ENCODE peak calls at places on chromosomes 1 and 21, in six cellular contexts. One of them, this sample, is unnamed.

GRCh38 chr1:55352080-55352800 is 137.1 kb upstream of the USP24 start:
- DNase-seq in H1: no peak
- DNase-seq in neuronal stem cell: no peak
- DNase-seq in IMR-90: no peak
- DNase-seq in trophoblast cell: no peak
- DNase-seq in H9: no peak
- DNase-seq in this sample: no peak

GRCh38 chr1:7561331-7561921 is 209.7 kb upstream of the VAMP3 start:
- DNase-seq in H9: peak; percentile 89
- DNase-seq in neuronal stem cell: no peak
- DNase-seq in H1: peak; percentile 86
- DNase-seq in trophoblast cell: no peak
- DNase-seq in IMR-90: peak; percentile 25
- DNase-seq in this sample: peak; percentile 37

GRCh38 chr1:54425152-54425584 is 19.0 kb upstream of the SSBP3 start:
- DNase-seq in neuronal stem cell: no peak
- DNase-seq in IMR-90: no peak
- DNase-seq in trophoblast cell: no peak
- DNase-seq in H1: no peak
- DNase-seq in H9: no peak
- DNase-seq in this sample: no peak

GRCh38 chr1:60564196-60564595 is 490.6 kb upstream of the C1orf87 start:
- DNase-seq in trophoblast cell: no peak
- DNase-seq in IMR-90: no peak
- DNase-seq in H9: no peak
- DNase-seq in H1: no peak
- DNase-seq in neuronal stem cell: no peak
- DNase-seq in this sample: no peak

GRCh38 chr1:208475449-208475848 is 231.3 kb upstream of the PLXNA2 start:
- DNase-seq in trophoblast cell: peak; percentile 43
- DNase-seq in H1: no peak
- DNase-seq in IMR-90: peak; percentile 2
- DNase-seq in H9: no peak
- DNase-seq in neuronal stem cell: no peak
- DNase-seq in this sample: peak; percentile 69

GRCh38 chr1:43835141-43836021 is 98.2 kb upstream of the ARTN start:
- DNase-seq in trophoblast cell: no peak
- DNase-seq in IMR-90: peak; percentile 88
- DNase-seq in H9: peak; percentile 54
- DNase-seq in H1: no peak
- DNase-seq in neuronal stem cell: no peak
- DNase-seq in this sample: peak; percentile 96

GRCh38 chr1:115296981-115297380 is 41.1 kb downstream of the NGF start:
- DNase-seq in H1: no peak
- DNase-seq in neuronal stem cell: no peak
- DNase-seq in H9: no peak
- DNase-seq in IMR-90: peak; percentile 31
- DNase-seq in trophoblast cell: no peak
- DNase-seq in this sample: no peak

GRCh38 chr21:31252091-31252490 is 92.0 kb downstream of the TIAM1 start:
- DNase-seq in H9: no peak
- DNase-seq in H1: no peak
- DNase-seq in IMR-90: no peak
- DNase-seq in neuronal stem cell: no peak
- DNase-seq in trophoblast cell: no peak
- DNase-seq in this sample: no peak

GRCh38 chr1:235043234-235043633 is 85.4 kb downstream of the TOMM20 start:
- DNase-seq in IMR-90: no peak
- DNase-seq in neuronal stem cell: no peak
- DNase-seq in H1: no peak
- DNase-seq in H9: no peak
- DNase-seq in trophoblast cell: no peak
- DNase-seq in this sample: no peak

GRCh38 chr1:184878602-184879001 is 95.7 kb downstream of the NIBAN1 start:
- DNase-seq in H9: no peak
- DNase-seq in neuronal stem cell: no peak
- DNase-seq in H1: no peak
- DNase-seq in trophoblast cell: no peak
- DNase-seq in IMR-90: no peak
- DNase-seq in this sample: no peak

GRCh38 chr1:118243269-118243668 is 58.2 kb upstream of the SPAG17 start:
- DNase-seq in neuronal stem cell: no peak
- DNase-seq in H1: no peak
- DNase-seq in H9: no peak
- DNase-seq in IMR-90: no peak
- DNase-seq in trophoblast cell: no peak
- DNase-seq in this sample: no peak

DNA sequence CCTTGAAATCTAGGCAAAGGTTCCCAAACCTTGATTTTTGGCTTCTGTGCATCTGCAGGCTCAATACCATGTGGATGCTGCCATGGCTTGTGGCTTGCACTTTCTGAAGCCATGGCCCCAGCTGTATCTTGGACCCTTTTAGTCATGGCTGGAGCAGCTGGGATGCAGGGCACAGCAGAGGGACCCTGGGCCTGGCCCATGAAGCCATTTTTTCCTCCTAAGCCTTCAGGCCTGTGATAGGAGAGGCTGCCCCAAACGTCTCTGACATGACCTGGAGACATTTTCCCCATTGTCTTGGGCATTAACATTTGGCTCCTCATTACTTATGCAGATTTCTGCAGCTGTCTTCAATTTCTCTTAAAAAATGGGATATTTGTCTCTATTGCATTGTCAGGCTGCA is 97.4 kb downstream of the NPHS2 start:
- DNase-seq in H9: no peak
- DNase-seq in trophoblast cell: no peak
- DNase-seq in H1: no peak
- DNase-seq in neuronal stem cell: no peak
- DNase-seq in IMR-90: no peak
- DNase-seq in this sample: no peak
- H3K9me3 ChIP-seq in H9: peaks cover 27% of the 10 kb centered on the region
- H3K9me3 ChIP-seq in trophoblast cell: peaks cover 11% of the 10 kb centered on the region
- H3K9me3 ChIP-seq in H1: peaks cover 42% of the 10 kb centered on the region
- H3K9me3 ChIP-seq in neuronal stem cell: peaks cover 3% of the 10 kb centered on the region
- H3K9me3 ChIP-seq in IMR-90: peaks cover 8% of the 10 kb centered on the region
- H3K9me3 ChIP-seq in this sample: peaks cover 28% of the 10 kb centered on the region

GRCh38 chr1:225816643-225817538 is 7.0 kb downstream of the EPHX1 start:
- DNase-seq in H1: no peak
- DNase-seq in trophoblast cell: no peak
- DNase-seq in neuronal stem cell: no peak
- DNase-seq in IMR-90: peak; percentile 7
- DNase-seq in H9: no peak
- DNase-seq in this sample: no peak
- H2AK5ac ChIP-seq in H1: peak overlapping the region; percentile 91
- H2AK5ac ChIP-seq in trophoblast cell: peak overlapping the region; percentile 50
- H2AK5ac ChIP-seq in neuronal stem cell: peak overlapping the region; percentile 93
- H2AK5ac ChIP-seq in IMR-90: peak overlapping the region; percentile 95
- H2AK5ac ChIP-seq in H9: no peak overlapping the region
- H2AK5ac ChIP-seq in this sample: peak overlapping the region; percentile 62

GRCh38 chr1:206794294-206794908 is 22.1 kb upstream of the IL10 start:
- DNase-seq in H1: no peak
- DNase-seq in H9: no peak
- DNase-seq in IMR-90: no peak
- DNase-seq in neuronal stem cell: no peak
- DNase-seq in trophoblast cell: no peak
- DNase-seq in this sample: no peak
- H4K91ac ChIP-seq in H1: no peak overlapping the region
- H4K91ac ChIP-seq in H9: no peak overlapping the region
- H4K91ac ChIP-seq in IMR-90: no peak overlapping the region
- H4K91ac ChIP-seq in neuronal stem cell: no peak overlapping the region
- H4K91ac ChIP-seq in trophoblast cell: no peak overlapping the region
- H4K91ac ChIP-seq in this sample: no peak overlapping the region

DNA sequence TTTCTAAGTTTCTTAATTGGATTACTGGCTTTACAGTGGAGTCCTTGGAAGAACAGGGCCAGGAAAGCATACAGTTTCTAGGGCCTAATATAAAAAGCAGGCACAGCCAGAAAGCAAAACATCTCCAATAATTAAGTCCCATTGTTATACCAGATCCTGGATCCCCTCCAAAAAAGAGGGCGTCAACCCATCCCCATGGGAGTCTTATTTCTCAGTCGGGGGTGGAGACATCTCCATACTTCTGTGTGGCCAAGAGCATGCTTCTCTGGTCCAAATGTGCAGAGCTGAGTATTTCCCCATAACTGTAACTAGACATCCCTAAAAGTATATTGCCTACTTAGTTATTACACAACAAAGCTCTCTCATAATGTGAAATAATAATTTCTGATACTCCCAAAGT is 104.2 kb upstream of the SOX13 start:
- DNase-seq in H1: no peak
- DNase-seq in IMR-90: no peak
- DNase-seq in H9: no peak
- DNase-seq in neuronal stem cell: no peak
- DNase-seq in trophoblast cell: no peak
- DNase-seq in this sample: no peak
- H3K9me3 ChIP-seq in H1: peaks cover 32% of the 10 kb centered on the region
- H3K9me3 ChIP-seq in IMR-90: peaks cover 8% of the 10 kb centered on the region
- H3K9me3 ChIP-seq in H9: peaks cover 4% of the 10 kb centered on the region
- H3K9me3 ChIP-seq in neuronal stem cell: peaks cover 15% of the 10 kb centered on the region
- H3K9me3 ChIP-seq in trophoblast cell: peaks cover 7% of the 10 kb centered on the region
- H3K9me3 ChIP-seq in this sample: peaks cover 48% of the 10 kb centered on the region

GRCh38 chr1:154529308-154529707 is 27.1 kb upstream of the SHE start:
- DNase-seq in trophoblast cell: no peak
- DNase-seq in IMR-90: no peak
- DNase-seq in neuronal stem cell: no peak
- DNase-seq in H1: no peak
- DNase-seq in H9: no peak
- DNase-seq in this sample: no peak

GRCh38 chr1:154521695-154522094 is 19.5 kb upstream of the SHE start:
- DNase-seq in neuronal stem cell: no peak
- DNase-seq in H9: no peak
- DNase-seq in IMR-90: no peak
- DNase-seq in trophoblast cell: no peak
- DNase-seq in H1: no peak
- DNase-seq in this sample: no peak

GRCh38 chr1:154524881-154525280 is 22.7 kb upstream of the SHE start:
- DNase-seq in H1: no peak
- DNase-seq in neuronal stem cell: no peak
- DNase-seq in IMR-90: no peak
- DNase-seq in trophoblast cell: no peak
- DNase-seq in H9: no peak
- DNase-seq in this sample: no peak

GRCh38 chr1:154527192-154527591 is 25.0 kb upstream of the SHE start:
- DNase-seq in IMR-90: no peak
- DNase-seq in neuronal stem cell: no peak
- DNase-seq in trophoblast cell: no peak
- DNase-seq in H9: no peak
- DNase-seq in H1: no peak
- DNase-seq in this sample: no peak
- H2AK5ac ChIP-seq in IMR-90: no peak overlapping the region
- H2AK5ac ChIP-seq in neuronal stem cell: no peak overlapping the region
- H2AK5ac ChIP-seq in trophoblast cell: no peak overlapping the region
- H2AK5ac ChIP-seq in H9: no peak overlapping the region
- H2AK5ac ChIP-seq in H1: no peak overlapping the region
- H2AK5ac ChIP-seq in this sample: no peak overlapping the region

GRCh38 chr1:37159102-37159501 is 124.8 kb upstream of the GRIK3 start:
- DNase-seq in neuronal stem cell: no peak
- DNase-seq in H9: no peak
- DNase-seq in H1: peak; percentile 47
- DNase-seq in trophoblast cell: no peak
- DNase-seq in IMR-90: no peak
- DNase-seq in this sample: no peak

GRCh38 chr1:37157634-37158033 is 123.3 kb upstream of the GRIK3 start:
- DNase-seq in H1: peak; percentile 7
- DNase-seq in H9: no peak
- DNase-seq in trophoblast cell: no peak
- DNase-seq in IMR-90: no peak
- DNase-seq in neuronal stem cell: no peak
- DNase-seq in this sample: no peak

GRCh38 chr1:37158113-37158749 is 123.9 kb upstream of the GRIK3 start:
- DNase-seq in H1: peak; percentile 14
- DNase-seq in neuronal stem cell: no peak
- DNase-seq in H9: no peak
- DNase-seq in IMR-90: no peak
- DNase-seq in trophoblast cell: no peak
- DNase-seq in this sample: no peak

GRCh38 chr1:37162059-37162458 is 127.7 kb upstream of the GRIK3 start:
- DNase-seq in H1: no peak
- DNase-seq in IMR-90: no peak
- DNase-seq in trophoblast cell: no peak
- DNase-seq in H9: no peak
- DNase-seq in neuronal stem cell: no peak
- DNase-seq in this sample: no peak

GRCh38 chr1:37161171-37161570 is 126.9 kb upstream of the GRIK3 start:
- DNase-seq in neuronal stem cell: no peak
- DNase-seq in H1: no peak
- DNase-seq in IMR-90: no peak
- DNase-seq in H9: no peak
- DNase-seq in trophoblast cell: no peak
- DNase-seq in this sample: no peak
- H4K91ac ChIP-seq in neuronal stem cell: no peak overlapping the region
- H4K91ac ChIP-seq in H1: no peak overlapping the region
- H4K91ac ChIP-seq in IMR-90: no peak overlapping the region
- H4K91ac ChIP-seq in H9: no peak overlapping the region
- H4K91ac ChIP-seq in trophoblast cell: no peak overlapping the region
- H4K91ac ChIP-seq in this sample: no peak overlapping the region

DNA sequence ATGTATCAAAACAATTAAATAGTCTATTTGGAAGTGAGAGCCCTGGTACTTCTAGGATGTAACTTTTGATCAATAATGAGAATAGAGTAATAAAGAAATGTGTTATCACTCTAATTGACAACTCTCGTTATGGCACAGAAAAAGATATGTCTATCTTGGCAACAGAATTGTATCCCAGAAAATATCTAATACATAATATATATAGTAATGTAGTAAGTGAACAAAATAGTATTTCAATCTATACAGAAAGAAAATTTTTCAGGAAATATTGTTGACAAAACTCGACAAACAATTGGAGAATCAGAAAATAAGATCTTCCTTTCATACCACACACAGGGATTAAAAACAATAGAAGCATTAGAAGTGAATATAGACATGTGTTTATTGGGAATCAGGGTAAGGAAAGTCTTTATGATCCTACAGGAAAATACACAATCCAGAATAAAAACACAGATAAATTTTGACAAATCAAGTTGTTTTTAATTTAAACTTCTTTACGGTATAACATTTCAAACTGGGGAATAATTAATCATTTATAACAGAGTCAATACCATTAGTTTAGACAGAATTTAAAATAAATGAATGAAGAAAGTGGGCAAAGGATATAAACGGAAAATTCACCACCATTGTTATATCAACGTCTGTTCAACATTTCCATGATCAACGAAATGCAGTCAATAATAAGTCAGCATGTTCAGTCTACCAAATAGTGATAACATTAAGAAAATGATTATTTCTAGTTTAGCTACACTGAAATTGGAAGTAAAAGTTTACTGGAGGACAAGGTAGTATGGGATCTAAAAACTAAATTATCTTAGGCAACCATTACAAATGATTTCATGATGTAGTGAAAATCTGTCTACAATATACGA is 1526.5 kb upstream of the TPTE start:
- DNase-seq in trophoblast cell: no peak
- DNase-seq in IMR-90: no peak
- DNase-seq in H1: no peak
- DNase-seq in neuronal stem cell: no peak
- DNase-seq in H9: no peak
- DNase-seq in this sample: no peak
- H3K9me3 ChIP-seq in trophoblast cell: peaks cover 33% of the 10 kb centered on the region
- H3K9me3 ChIP-seq in IMR-90: peaks cover 40% of the 10 kb centered on the region
- H3K9me3 ChIP-seq in H1: peaks cover 88% of the 10 kb centered on the region
- H3K9me3 ChIP-seq in neuronal stem cell: no peaks in the 10 kb centered on the region
- H3K9me3 ChIP-seq in H9: peaks cover 97% of the 10 kb centered on the region
- H3K9me3 ChIP-seq in this sample: peaks cover 23% of the 10 kb centered on the region

This sample was measured in mesenchymal stem cell.